ENCODE peak calls at places on chromosome 11, in nine cellular contexts. D is H7, Z is thoracic aorta, Y is heart left ventricle, V is astrocyte, M is dorsolateral prefrontal cortex, I is stomach, T is lung, R is OCI-LY7. X is an unnamed sample.

GRCh38 chr11:33452806-33453205 is 195.6 kb downstream of the HIPK3 start:
- DNase-seq in D (no peak), Z (no peak), Y (no peak), V (peak), M (no peak), I (no peak), T (no peak), R (no peak), X (no peak)

GRCh38 chr11:98115873-98116272 is 904.9 kb upstream of the CNTN5 start:
- DNase-seq in D (no peak), Z (no peak), Y (no peak), V (no peak), M (no peak), I (no peak), T (no peak), R (no peak), X (no peak)

GRCh38 chr11:125398475-125398874 is 97.6 kb downstream of the FEZ1 start:
- DNase-seq in D (no peak), Z (no peak), Y (no peak), V (no peak), M (no peak), I (no peak), T (no peak), R (no peak), X (no peak)

GRCh38 chr11:115806056-115806455 is 301.8 kb upstream of the CADM1 start:
- DNase-seq in D (no peak), Z (no peak), Y (no peak), V (no peak), M (no peak), I (no peak), T (no peak), R (no peak), X (no peak)

GRCh38 chr11:1226226-1226961 is 3.5 kb downstream of the MUC5B start:
- DNase-seq in D (peak), Z (no peak), Y (no peak), V (no peak), M (peak), I (no peak), T (no peak), R (no peak), X (peak)

GRCh38 chr11:79087238-79087956 is 353.4 kb downstream of the TENM4 start:
- DNase-seq in D (peak), Z (no peak), Y (no peak), V (peak), M (no peak), I (no peak), T (no peak), R (no peak), X (no peak)

GRCh38 chr11:534592-535518 is 521 bp downstream of the HRAS start:
- DNase-seq in D (peak), Z (no peak), Y (peak), V (no peak), M (no peak), I (peak), T (no peak), R (peak), X (peak)

GRCh38 chr11:66591175-66591574 is 1.7 kb downstream of the CCDC87 start:
- DNase-seq in D (peak), Z (no peak), Y (no peak), V (no peak), M (no peak), I (no peak), T (no peak), R (no peak), X (no peak)

GRCh38 chr11:86592659-86593451 is 79.6 kb downstream of the ME3 start:
- DNase-seq in D (no peak), Z (peak), Y (peak), V (peak), M (no peak), I (peak), T (peak), R (peak), X (no peak)

GRCh38 chr11:127074151-127074761 is 73.7 kb upstream of the KIRREL3 start:
- DNase-seq in D (peak), Z (no peak), Y (no peak), V (peak), M (peak), I (no peak), T (no peak), R (peak), X (peak)

GRCh38 chr11:16788141-16789060 is 50.0 kb downstream of the C11orf58 start:
- DNase-seq in D (peak), Z (no peak), Y (peak), V (peak), M (peak), I (peak), T (peak), R (peak), X (peak)

GRCh38 chr11:5040876-5041275 is 5.5 kb upstream of the OR52J3 start:
- DNase-seq in D (no peak), Z (no peak), Y (no peak), V (no peak), M (no peak), I (no peak), T (no peak), R (no peak), X (no peak)

GRCh38 chr11:97289823-97290222 is 900.0 kb downstream of the JRKL start:
- DNase-seq in D (no peak), Z (no peak), Y (no peak), V (no peak), M (no peak), I (no peak), T (no peak), R (no peak), X (no peak)

GRCh38 chr11:28223577-28223976 is 115.4 kb downstream of the METTL15 start:
- DNase-seq in D (no peak), Z (no peak), Y (no peak), V (no peak), M (no peak), I (no peak), T (no peak), R (no peak), X (no peak)

GRCh38 chr11:94134651-94135512 is 6.2 kb downstream of the PANX1 start:
- DNase-seq in D (no peak), Z (peak), Y (peak), V (peak), M (no peak), I (peak), T (peak), R (no peak), X (peak)

GRCh38 chr11:57331720-57332119 is 4.0 kb downstream of the SSRP1 start:
- DNase-seq in D (no peak), Z (no peak), Y (no peak), V (no peak), M (no peak), I (no peak), T (no peak), R (no peak), X (no peak)

GRCh38 chr11:111047376-111047775 is 198.1 kb upstream of the POU2AF2 start:
- DNase-seq in D (peak), Z (no peak), Y (no peak), V (peak), M (no peak), I (no peak), T (no peak), R (no peak), X (no peak)

GRCh38 chr11:96486890-96487633 is 97.2 kb downstream of the JRKL start:
- DNase-seq in D (no peak), Z (no peak), Y (no peak), V (peak), M (no peak), I (peak), T (peak), R (no peak), X (peak)

GRCh38 chr11:2974272-2974671 is 17.9 kb downstream of the NAP1L4 start:
- DNase-seq in D (no peak), Z (no peak), Y (no peak), V (no peak), M (no peak), I (no peak), T (no peak), R (no peak), X (no peak)

GRCh38 chr11:69343401-69344321 is 49.7 kb downstream of the MYEOV start:
- DNase-seq in D (no peak), Z (no peak), Y (no peak), V (no peak), M (no peak), I (no peak), T (peak), R (no peak), X (no peak)

GRCh38 chr11:64343740-64344133 is 3.7 kb downstream of the CCDC88B start:
- DNase-seq in D (peak), Z (no peak), Y (no peak), V (no peak), M (no peak), I (peak), T (no peak), R (no peak), X (no peak)

GRCh38 chr11:15985127-15985862 is 371.1 kb downstream of the SOX6 start:
- DNase-seq in D (no peak), Z (no peak), Y (no peak), V (peak), M (no peak), I (no peak), T (peak), R (no peak), X (no peak)

GRCh38 chr11:44308923-44309482 is 936 bp downstream of the ALX4 start:
- DNase-seq in D (peak), Z (no peak), Y (no peak), V (no peak), M (no peak), I (no peak), T (no peak), R (no peak), X (no peak)

GRCh38 chr11:46615756-46616155 is 1.3 kb downstream of the HARBI1 start:
- DNase-seq in D (no peak), Z (no peak), Y (no peak), V (no peak), M (no peak), I (no peak), T (no peak), R (no peak), X (no peak)
- H3K4me3 ChIP-seq in D (no peak), Z (no peak), Y (no peak), V (peak), M (no peak), I (no peak), T (no peak), R (peak), X (no peak)

GRCh38 chr11:12167098-12167999 is 57.0 kb downstream of the MICAL2 start:
- DNase-seq in D (no peak), Z (peak), Y (no peak), V (peak), M (no peak), I (no peak), T (peak), R (no peak), X (no peak)
- H3K4me3 ChIP-seq in D (no peak), Z (peak), Y (no peak), V (no peak), M (no peak), I (no peak), T (no peak), R (no peak), X (no peak)

GRCh38 chr11:128507936-128508335 is 79.4 kb downstream of the ETS1 start:
- DNase-seq in D (no peak), Z (no peak), Y (no peak), V (no peak), M (no peak), I (no peak), T (no peak), R (no peak), X (no peak)
- H3K4me3 ChIP-seq in D (no peak), Z (peak), Y (peak), V (no peak), M (no peak), I (peak), T (no peak), R (no peak), X (peak)

GRCh38 chr11:59214141-59214893 is 1.6 kb upstream of the MPEG1 start:
- DNase-seq in D (no peak), Z (no peak), Y (no peak), V (no peak), M (no peak), I (no peak), T (no peak), R (no peak), X (no peak)

GRCh38 chr11:59207988-59208432 is 4.7 kb downstream of the MPEG1 start:
- DNase-seq in D (peak), Z (no peak), Y (peak), V (peak), M (no peak), I (peak), T (no peak), R (peak), X (peak)

GRCh38 chr11:59212744-59213573 is at the start of gene MPEG1:
- DNase-seq in D (no peak), Z (no peak), Y (no peak), V (no peak), M (no peak), I (no peak), T (no peak), R (peak), X (peak)

GRCh38 chr11:59208956-59209355 is 3.8 kb downstream of the MPEG1 start:
- DNase-seq in D (no peak), Z (no peak), Y (no peak), V (peak), M (no peak), I (no peak), T (no peak), R (no peak), X (no peak)

GRCh38 chr11:59212222-59212621 is 505 bp downstream of the MPEG1 start:
- DNase-seq in D (no peak), Z (no peak), Y (no peak), V (no peak), M (no peak), I (no peak), T (no peak), R (no peak), X (no peak)
- H3K4me3 ChIP-seq in D (no peak), Z (peak), Y (peak), V (no peak), M (peak), I (peak), T (no peak), R (peak), X (peak)

DNA sequence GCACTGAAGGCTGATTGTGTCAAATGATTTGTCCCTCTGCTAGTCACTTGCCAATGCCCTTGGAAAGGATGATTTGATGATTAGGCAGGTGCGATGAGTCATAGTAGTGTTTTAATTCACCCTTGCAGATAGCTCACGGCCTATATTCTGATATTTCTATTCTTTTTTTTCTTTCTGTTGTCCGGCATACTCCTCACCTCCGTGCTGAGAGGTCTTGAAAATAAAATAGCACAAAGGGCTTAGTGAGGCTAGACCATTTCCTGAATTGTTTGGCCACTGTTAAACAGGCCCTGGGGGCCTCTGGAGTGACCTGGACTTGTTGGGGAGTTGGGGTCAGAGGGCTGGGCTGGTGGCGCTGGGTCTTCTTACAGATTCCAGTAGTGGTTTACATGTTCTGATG is 99.8 kb downstream of the ZBTB16 start:
- DNase-seq in D (no peak), Z (no peak), Y (no peak), V (no peak), M (no peak), I (no peak), T (no peak), R (no peak), X (peak)
- H3K4me3 ChIP-seq in D (no peak), Z (peak), Y (no peak), V (no peak), M (no peak), I (no peak), T (no peak), R (peak), X (no peak)

DNA sequence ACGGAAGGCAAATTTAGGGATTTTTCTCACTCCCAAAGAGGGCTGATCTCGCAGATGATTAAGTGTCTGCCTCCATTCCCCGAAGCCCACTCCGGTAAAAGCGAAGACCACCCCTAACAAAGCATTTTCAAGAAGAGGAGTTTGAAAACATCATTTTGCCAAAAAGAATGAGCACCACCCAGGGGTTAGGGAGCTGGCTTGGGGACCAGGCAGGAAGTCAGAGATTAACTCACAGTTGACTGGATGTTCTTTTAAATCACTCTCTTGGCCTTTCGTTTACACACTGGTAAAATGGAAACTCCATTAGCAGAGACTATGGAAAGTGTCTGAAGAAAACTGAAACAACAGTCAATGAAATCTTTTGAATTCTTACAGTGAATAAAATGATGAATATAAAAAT is 7.9 kb upstream of the TRIM44 start:
- DNase-seq in D (peak), Z (no peak), Y (no peak), V (no peak), M (no peak), I (no peak), T (no peak), R (no peak), X (no peak)
- H3K4me3 ChIP-seq in D (no peak), Z (no peak), Y (no peak), V (no peak), M (no peak), I (no peak), T (no peak), R (no peak), X (no peak)

X was measured in right cardiac atrium.